ENCODE peak calls at places on chromosomes 2 and 18, in five cellular contexts. D is endothelial cell of umbilical vein, M is tibial artery, S is AG09309, Q is BJ. A is an unnamed sample.

GRCh38 chr2:164677733-164678132 is 56.5 kb upstream of the GRB14 start:
- DNase-seq in D (no peak), M (no peak), S (no peak), Q (no peak), A (no peak)

GRCh38 chr2:27461118-27461517 is 18.9 kb downstream of the KRTCAP3 start:
- DNase-seq in D (no peak), M (no peak), S (no peak), Q (no peak), A (no peak)

GRCh38 chr2:50786345-50786744 is 245.6 kb downstream of the NRXN1 start:
- DNase-seq in D (no peak), M (no peak), S (no peak), Q (no peak), A (no peak)

GRCh38 chr2:240972636-240973521 is 25.5 kb upstream of the SNED1 start:
- DNase-seq in D (no peak), M (no peak), S (peak), Q (peak), A (no peak)

GRCh38 chr2:214676421-214677089 is 132.9 kb downstream of the BARD1 start:
- DNase-seq in D (no peak), M (no peak), S (no peak), Q (no peak), A (no peak)

GRCh38 chr2:134154269-134154668 is 99.6 kb upstream of the MGAT5 start:
- DNase-seq in D (peak), M (no peak), S (no peak), Q (no peak), A (peak)

GRCh38 chr18:10661333-10661732 is 135.5 kb downstream of the NAPG start:
- DNase-seq in D (no peak), M (no peak), S (no peak), Q (no peak), A (no peak)

GRCh38 chr2:79040967-79041582 is 15.6 kb downstream of the REG3G start:
- DNase-seq in D (no peak), M (no peak), S (no peak), Q (no peak), A (no peak)

GRCh38 chr2:201298462-201298861 is 38.1 kb downstream of the CASP8 start:
- DNase-seq in D (no peak), M (no peak), S (no peak), Q (no peak), A (no peak)

GRCh38 chr2:219171231-219171651 is 1.4 kb upstream of the SLC23A3 start:
- DNase-seq in D (peak), M (peak), S (peak), Q (peak), A (no peak)

GRCh38 chr2:187527262-187527661 is 27.0 kb downstream of the TFPI start:
- DNase-seq in D (peak), M (no peak), S (peak), Q (peak), A (no peak)

GRCh38 chr2:26568076-26568890 is 72.9 kb downstream of the CIB4 start:
- DNase-seq in D (no peak), M (peak), S (no peak), Q (no peak), A (no peak)

GRCh38 chr2:45342-46130 is 769 bp downstream of the FAM110C start:
- DNase-seq in D (no peak), M (peak), S (no peak), Q (no peak), A (no peak)

GRCh38 chr2:70091364-70091763 is 4.1 kb downstream of the PCBP1 start:
- DNase-seq in D (no peak), M (no peak), S (no peak), Q (no peak), A (no peak)

GRCh38 chr2:118371500-118371899 is 283.2 kb downstream of the INSIG2 start:
- DNase-seq in D (no peak), M (no peak), S (peak), Q (no peak), A (no peak)

GRCh38 chr2:224820283-224820991 is 104.3 kb upstream of the CCDC195 start:
- DNase-seq in D (no peak), M (no peak), S (no peak), Q (no peak), A (no peak)

GRCh38 chr2:1889099-1889650 is 144.9 kb upstream of the PXDN start:
- DNase-seq in D (no peak), M (no peak), S (no peak), Q (no peak), A (no peak)

GRCh38 chr2:120110062-120110362 is 97.1 kb downstream of the EPB41L5 start:
- DNase-seq in D (no peak), M (no peak), S (no peak), Q (no peak), A (no peak)
- TF ChIP-seq CTCF in D (no peak), M (no peak), S (no peak), Q (no peak), A (no peak)

GRCh38 chr18:55477537-55478300 is 110.3 kb downstream of the TCF4 start:
- DNase-seq in D (peak), M (no peak), S (no peak), Q (no peak), A (peak)
- TF ChIP-seq CTCF in D (peak), M (no peak), S (peak), Q (peak), A (no peak)

GRCh38 chr18:77754475-77755044 is 504.9 kb downstream of the GALR1 start:
- DNase-seq in D (no peak), M (no peak), S (no peak), Q (no peak), A (no peak)

GRCh38 chr18:77749189-77749588 is 499.5 kb downstream of the GALR1 start:
- DNase-seq in D (no peak), M (no peak), S (no peak), Q (no peak), A (no peak)
- TF ChIP-seq CTCF in D (no peak), M (no peak), S (no peak), Q (no peak), A (no peak)

GRCh38 chr2:84705858-84706257 is 175.0 kb downstream of the TRABD2A start:
- DNase-seq in D (no peak), M (no peak), S (no peak), Q (no peak), A (no peak)
- TF ChIP-seq CTCF in D (no peak), M (no peak), S (no peak), Q (no peak), A (no peak)

GRCh38 chr18:46071615-46071893 is 506 bp downstream of the PSTPIP2 start:
- DNase-seq in D (no peak), M (no peak), S (no peak), Q (no peak), A (peak)

GRCh38 chr18:46072959-46073358 is 899 bp upstream of the PSTPIP2 start:
- DNase-seq in D (no peak), M (no peak), S (no peak), Q (no peak), A (no peak)

GRCh38 chr18:46070683-46071614 is 1.1 kb downstream of the PSTPIP2 start:
- DNase-seq in D (no peak), M (no peak), S (no peak), Q (no peak), A (peak)

GRCh38 chr18:46073474-46074331 is 1.6 kb upstream of the PSTPIP2 start:
- DNase-seq in D (peak), M (no peak), S (no peak), Q (no peak), A (no peak)

DNA sequence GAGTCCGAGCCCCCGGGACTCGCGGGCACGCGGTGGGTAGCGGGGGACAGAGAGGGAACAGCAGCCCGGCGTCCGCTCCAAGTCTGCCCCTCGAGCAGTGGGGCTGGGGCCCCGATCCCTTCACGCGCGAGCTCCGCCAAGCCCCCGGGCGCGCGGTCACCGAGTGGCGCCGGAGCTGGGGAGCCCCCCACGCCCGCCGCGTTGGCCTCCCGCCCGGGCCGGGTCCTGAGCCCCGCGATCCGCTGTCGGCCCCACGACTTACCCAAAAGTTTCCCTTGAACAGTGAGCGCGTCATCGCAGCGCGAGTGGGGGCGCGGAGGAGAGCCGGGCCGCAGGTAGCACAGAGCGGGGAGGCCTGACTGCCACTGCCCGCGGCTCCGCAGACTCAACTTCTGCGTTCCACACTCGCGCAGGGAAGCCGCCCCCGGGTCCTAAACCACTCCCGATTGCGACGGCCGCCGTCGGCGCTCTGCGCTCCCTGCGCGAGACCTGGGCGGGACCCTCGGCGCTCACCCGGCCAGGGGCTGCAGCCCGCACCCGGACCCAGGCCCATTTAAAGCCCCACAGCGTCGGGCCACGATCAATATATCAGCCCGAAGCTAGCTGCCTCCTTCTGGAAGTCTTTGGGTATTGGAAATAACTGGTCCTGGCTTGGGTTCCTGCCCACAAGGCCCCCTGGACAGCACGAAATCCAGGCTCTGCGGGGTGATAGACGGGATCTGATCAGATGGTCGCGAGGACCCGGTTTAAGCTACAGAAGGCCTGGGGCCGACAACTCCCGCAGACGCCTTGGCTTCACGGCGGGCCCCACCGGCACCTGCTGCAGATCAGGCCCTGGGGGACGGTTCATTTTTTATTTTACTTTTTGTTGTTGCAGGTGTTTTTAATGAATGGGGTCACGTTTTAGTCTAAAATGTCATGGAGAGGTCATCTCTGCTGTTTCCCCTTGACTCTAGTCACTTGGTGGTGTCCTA is at the start of gene PSTPIP2:
- DNase-seq in D (peak), M (peak), S (no peak), Q (no peak), A (peak)
- TF ChIP-seq CTCF in D (no peak), M (no peak), S (peak), Q (no peak), A (no peak)

GRCh38 chr2:238256594-238257104 is 16.8 kb upstream of the HES6 start:
- DNase-seq in D (peak), M (no peak), S (no peak), Q (peak), A (peak)
- TF ChIP-seq CTCF in D (peak), M (peak), S (peak), Q (peak), A (no peak)

DNA sequence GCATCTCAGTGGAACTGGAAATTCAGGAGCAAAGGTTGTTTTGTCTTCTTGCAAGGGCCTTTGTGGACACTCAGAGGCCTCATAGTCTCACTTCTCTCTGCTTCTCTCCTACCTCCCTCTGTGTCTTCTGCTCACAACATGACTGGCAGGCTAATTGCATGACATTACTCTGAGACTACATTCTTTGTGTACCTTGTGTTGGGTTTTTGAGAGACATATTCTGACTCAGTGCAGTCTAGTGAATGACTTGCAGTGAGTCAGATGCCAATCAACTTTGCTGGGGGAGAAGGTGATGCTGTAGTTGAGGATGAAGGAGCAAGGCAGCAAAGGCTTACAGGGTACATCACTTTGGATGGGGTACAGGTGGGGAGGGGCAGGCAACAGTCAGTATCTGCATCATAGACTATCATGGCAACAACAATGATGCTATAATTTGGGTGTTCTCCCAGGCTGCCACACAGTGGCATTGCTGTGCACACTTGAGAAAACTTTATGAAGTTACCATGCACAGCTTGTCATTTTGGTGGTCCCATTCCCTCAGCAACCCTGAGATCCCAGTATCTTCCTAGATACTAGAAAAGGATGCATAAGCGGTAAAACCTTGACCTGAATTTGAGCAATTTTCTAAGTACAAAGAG is 69.3 kb upstream of the SLC16A14 start:
- DNase-seq in D (no peak), M (no peak), S (no peak), Q (no peak), A (no peak)
- TF ChIP-seq CTCF in D (no peak), M (no peak), S (no peak), Q (no peak), A (no peak)

GRCh38 chr2:238578256-238578655 is 151.5 kb downstream of the ASB1 start:
- DNase-seq in D (no peak), M (peak), S (no peak), Q (no peak), A (no peak)
- TF ChIP-seq CTCF in D (no peak), M (no peak), S (no peak), Q (no peak), A (no peak)

GRCh38 chr2:74762789-74763188 is 71.1 kb upstream of the HK2 start:
- DNase-seq in D (no peak), M (no peak), S (no peak), Q (no peak), A (no peak)
- TF ChIP-seq CTCF in D (no peak), M (no peak), S (no peak), Q (no peak), A (no peak)